ENCODE peak calls at places on chromosomes 11 and 22, in five cellular contexts. H, M, Y, X and K are unnamed samples.

GRCh38 chr11:38582151-38582550 is 1984.1 kb upstream of the RAG2 start:
- DNase-seq in H (no peak), X (no peak), M (no peak), Y (no peak), K (no peak)

GRCh38 chr22:50260434-50260800 is 1.1 kb downstream of the MAPK12 start:
- DNase-seq in H (no peak), Y (no peak), X (no peak), M (no peak), K (no peak)

GRCh38 chr22:47463220-47463619 is 700.8 kb downstream of the TBC1D22A start:
- DNase-seq in X (no peak), M (no peak), H (no peak), Y (no peak), K (no peak)

GRCh38 chr22:37254867-37255233 is 10.8 kb upstream of the RAC2 start:
- DNase-seq in H (peak; percentile 54), X (no peak), Y (no peak), M (no peak), K (peak; percentile 47)

GRCh38 chr11:61908730-61909622 is 8.4 kb downstream of the RAB3IL1 start:
- DNase-seq in H (no peak), X (no peak), Y (no peak), M (no peak), K (no peak)

GRCh38 chr22:33049125-33049729 is 9.0 kb downstream of the SYN3 start:
- DNase-seq in M (peak; percentile 83), X (peak; percentile 49), H (peak; percentile 67), Y (peak; percentile 79), K (peak; percentile 64)

GRCh38 chr11:34653851-34654490 is 33.1 kb downstream of the EHF start:
- DNase-seq in X (no peak), H (peak; percentile 99), M (no peak), Y (no peak), K (peak; percentile 95)

GRCh38 chr11:77542296-77542695 is 47.5 kb upstream of the AQP11 start:
- DNase-seq in Y (no peak), X (no peak), M (no peak), H (peak; percentile 78), K (no peak)

GRCh38 chr11:45446426-45446825 is 160.3 kb upstream of the SYT13 start:
- DNase-seq in M (no peak), X (no peak), Y (no peak), H (no peak), K (no peak)

GRCh38 chr11:125457814-125458343 is 38.2 kb downstream of the FEZ1 start:
- DNase-seq in Y (no peak), X (no peak), H (peak; percentile 81), M (peak; percentile 40), K (no peak)
- H3K23ac ChIP-seq in Y (no peak overlapping the region), X (no peak overlapping the region), H (peak overlapping the region; percentile 52), M (no peak overlapping the region), K (no peak overlapping the region)

GRCh38 chr11:117950999-117951961 is 22.1 kb upstream of the TMPRSS13 start:
- DNase-seq in X (no peak), Y (no peak), H (no peak), M (peak; percentile 32), K (no peak)
- H3K27me3 ChIP-seq in X (no peaks in the 10 kb centered on the region), Y (no peaks in the 10 kb centered on the region), H (peaks cover 7% of the 10 kb centered on the region), M (no peaks in the 10 kb centered on the region), K (no peaks in the 10 kb centered on the region)

GRCh38 chr11:74990941-74991340 is 2.2 kb downstream of the NEU3 start:
- DNase-seq in X (no peak), H (no peak), Y (no peak), M (no peak), K (no peak)

GRCh38 chr11:74984730-74985129 is 4.0 kb upstream of the NEU3 start:
- DNase-seq in H (no peak), M (no peak), X (no peak), Y (no peak), K (no peak)

GRCh38 chr11:74992852-74993251 is 4.1 kb downstream of the NEU3 start:
- DNase-seq in Y (no peak), M (no peak), H (no peak), X (no peak), K (no peak)

GRCh38 chr11:74989269-74989655 is 529 bp downstream of the NEU3 start:
- DNase-seq in H (peak; percentile 10), Y (no peak), M (no peak), X (no peak), K (no peak)

DNA sequence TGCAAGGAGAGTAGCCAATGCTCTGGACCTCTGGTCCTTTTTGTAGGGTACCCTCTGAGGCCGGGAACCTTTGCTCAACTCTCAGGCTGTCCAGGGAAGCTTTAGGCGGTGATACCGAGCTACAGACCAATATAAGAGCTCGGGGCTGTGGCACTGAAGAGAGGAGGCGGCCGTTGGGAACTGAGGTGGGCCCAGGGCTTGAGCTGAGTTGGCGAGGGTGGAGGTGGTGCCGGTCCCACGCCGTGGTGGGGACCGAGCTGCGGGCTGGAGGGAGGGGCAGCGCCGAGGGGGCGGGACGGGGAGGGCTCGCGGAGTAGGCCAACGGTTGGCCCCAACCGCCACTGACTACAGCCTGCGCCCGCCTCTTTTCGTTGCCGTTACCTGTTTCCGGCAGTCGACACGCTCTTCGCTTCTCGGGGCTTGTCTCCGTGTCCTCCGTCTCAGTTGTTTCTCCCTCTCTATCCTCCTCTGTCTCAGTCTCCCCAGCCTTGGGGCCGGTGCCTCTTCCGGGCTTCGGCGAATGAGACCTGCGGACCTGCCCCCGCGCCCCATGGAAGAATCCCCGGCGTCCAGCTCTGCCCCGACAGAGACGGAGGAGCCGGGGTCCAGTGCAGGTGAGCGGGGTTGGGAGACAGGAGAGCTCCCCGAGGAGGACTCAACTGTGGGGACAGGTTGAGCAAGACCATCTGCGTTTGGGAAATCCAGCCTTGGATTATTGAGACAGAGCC is at the start of gene NEU3:
- DNase-seq in H (peak; percentile 69), X (peak; percentile 51), M (peak; percentile 83), Y (peak; percentile 89), K (peak; percentile 72)
- H3K23ac ChIP-seq in H (peak within 1 kb of the TSS; percentile 83), X (peak within 1 kb of the TSS; percentile 87), M (no peak within 1 kb of the TSS), Y (no peak within 1 kb of the TSS), K (no peak within 1 kb of the TSS)

GRCh38 chr22:22854466-22854865 is 33.1 kb upstream of the IGLL5 start:
- DNase-seq in X (no peak), Y (no peak), H (no peak), M (no peak), K (no peak)
- H3K27me3 ChIP-seq in X (no peaks in the 10 kb centered on the region), Y (peaks cover 3% of the 10 kb centered on the region), H (peaks cover 10% of the 10 kb centered on the region), M (peaks cover 17% of the 10 kb centered on the region), K (peaks cover 6% of the 10 kb centered on the region)

GRCh38 chr11:117011541-117011908 is 86.7 kb downstream of the SIK3 start:
- DNase-seq in M (no peak), X (no peak), H (no peak), Y (no peak), K (no peak)
- H3K23ac ChIP-seq in M (no peak overlapping the region), X (no peak overlapping the region), H (no peak overlapping the region), Y (no peak overlapping the region), K (no peak overlapping the region)

DNA sequence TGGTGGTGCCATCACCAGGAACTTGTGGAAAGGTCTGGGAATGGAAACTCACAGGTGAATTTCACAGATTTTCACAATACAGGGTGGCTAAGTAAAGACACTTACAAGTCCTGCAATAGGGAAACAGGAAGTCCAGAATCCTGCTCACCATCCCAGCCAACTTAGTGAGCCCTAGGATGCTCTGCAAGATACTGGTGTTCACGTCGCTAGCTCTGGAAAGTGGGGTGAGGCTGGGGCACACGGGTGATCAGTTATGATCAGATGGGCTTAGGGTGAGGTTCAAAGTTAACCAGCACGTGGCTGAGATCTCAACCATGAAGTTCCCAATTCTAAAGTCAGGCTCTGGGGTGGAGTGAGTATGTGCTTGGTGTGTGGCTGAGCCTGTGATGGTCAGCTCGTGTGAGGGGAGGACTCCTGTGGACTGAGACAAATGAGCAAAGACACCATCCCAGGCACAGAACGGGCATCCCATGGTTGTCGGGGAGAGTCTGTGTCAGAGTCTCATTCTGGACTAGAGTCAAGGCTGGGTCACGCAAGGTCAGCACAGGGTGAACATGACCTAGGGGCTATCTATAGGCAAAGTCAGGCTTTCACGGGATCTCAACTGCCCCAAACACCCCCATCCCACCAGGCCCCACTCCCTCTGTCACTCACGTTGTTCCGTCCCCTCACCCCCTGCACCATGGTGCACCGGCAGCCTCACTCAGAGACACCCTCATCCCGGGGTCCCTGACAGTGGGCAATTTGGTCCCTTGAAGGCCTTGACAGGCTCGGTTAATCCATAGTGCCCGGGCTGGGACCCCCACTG is 23.9 kb downstream of the IGLL5 start:
- DNase-seq in M (no peak), X (no peak), H (no peak), Y (no peak), K (no peak)
- H3K27me3 ChIP-seq in M (peaks cover 44% of the 10 kb centered on the region), X (no peaks in the 10 kb centered on the region), H (peaks cover 7% of the 10 kb centered on the region), Y (peaks cover 12% of the 10 kb centered on the region), K (peaks cover 68% of the 10 kb centered on the region)